ENCODE peak calls at places on chromosomes 16 and 17, in nine cellular contexts. P is BJ, G is GM13977, Z is AG10803, W is testis, S is fibroblast of lung, O is HFF-Myc, X is omental fat pad, A is upper lobe of right lung. U is an unnamed sample.

GRCh38 chr17:60390223-60390622 is 1.7 kb downstream of the USP32 start:
- DNase-seq in P (peak), G (no peak), Z (peak), W (no peak), S (peak), O (no peak), X (no peak), A (no peak), U (no peak)

GRCh38 chr17:36722121-36722902 is 120.9 kb downstream of the MRM1 start:
- DNase-seq in P (no peak), G (peak), Z (no peak), W (peak), S (peak), O (no peak), X (no peak), A (peak), U (no peak)

GRCh38 chr16:704552-705380 is 835 bp downstream of the FBXL16 start:
- DNase-seq in P (no peak), G (no peak), Z (no peak), W (no peak), S (no peak), O (no peak), X (no peak), A (no peak), U (no peak)

GRCh38 chr16:66903544-66904427 is 14.9 kb downstream of the CDH16 start:
- DNase-seq in P (no peak), G (no peak), Z (no peak), W (peak), S (no peak), O (no peak), X (no peak), A (no peak), U (no peak)

GRCh38 chr16:69434066-69434465 is 9.6 kb downstream of the CYB5B start:
- DNase-seq in P (no peak), G (no peak), Z (no peak), W (no peak), S (no peak), O (no peak), X (no peak), A (no peak), U (no peak)

GRCh38 chr17:48629411-48629759 is 3.2 kb upstream of the HOXB9 start:
- DNase-seq in P (no peak), G (no peak), Z (no peak), W (no peak), S (no peak), O (no peak), X (no peak), A (no peak), U (no peak)

GRCh38 chr17:50210249-50211225 is 9.1 kb upstream of the COL1A1 start:
- DNase-seq in P (peak), G (no peak), Z (peak), W (peak), S (peak), O (peak), X (peak), A (no peak), U (peak)

GRCh38 chr17:1203111-1203966 is 23.6 kb upstream of the ABR start:
- DNase-seq in P (no peak), G (peak), Z (peak), W (peak), S (peak), O (no peak), X (peak), A (peak), U (no peak)

GRCh38 chr16:63613701-63614100 is 1508.2 kb downstream of the CDH11 start:
- DNase-seq in P (no peak), G (peak), Z (no peak), W (no peak), S (peak), O (peak), X (no peak), A (no peak), U (no peak)

GRCh38 chr17:11671151-11671550 is 72.9 kb downstream of the DNAH9 start:
- DNase-seq in P (no peak), G (no peak), Z (no peak), W (no peak), S (no peak), O (no peak), X (no peak), A (no peak), U (no peak)

GRCh38 chr17:37796081-37796480 is 51.2 kb upstream of the HNF1B start:
- DNase-seq in P (no peak), G (no peak), Z (no peak), W (no peak), S (no peak), O (no peak), X (no peak), A (no peak), U (no peak)

GRCh38 chr17:79615926-79616325 is 5.1 kb upstream of the RBFOX3 start:
- DNase-seq in P (no peak), G (no peak), Z (no peak), W (no peak), S (no peak), O (no peak), X (no peak), A (peak), U (no peak)

GRCh38 chr16:57667526-57668258 is 414 bp upstream of the ADGRG3 start:
- DNase-seq in P (no peak), G (no peak), Z (no peak), W (no peak), S (peak), O (no peak), X (no peak), A (peak), U (no peak)

GRCh38 chr17:61837175-61838051 is 25.9 kb downstream of the BRIP1 start:
- DNase-seq in P (peak), G (peak), Z (peak), W (peak), S (peak), O (peak), X (peak), A (no peak), U (no peak)

GRCh38 chr16:76932541-76933211 is 258.3 kb upstream of the MON1B start:
- DNase-seq in P (no peak), G (no peak), Z (no peak), W (no peak), S (peak), O (no peak), X (no peak), A (no peak), U (no peak)

GRCh38 chr17:35819456-35819855 is 10.2 kb downstream of the TAF15 start:
- DNase-seq in P (no peak), G (no peak), Z (no peak), W (no peak), S (no peak), O (no peak), X (no peak), A (no peak), U (no peak)

GRCh38 chr17:57211543-57211942 is 44.8 kb upstream of the MSI2 start:
- DNase-seq in P (no peak), G (no peak), Z (no peak), W (no peak), S (peak), O (no peak), X (no peak), A (no peak), U (no peak)

GRCh38 chr17:55411463-55411855 is 10.2 kb downstream of the MMD start:
- DNase-seq in P (no peak), G (no peak), Z (no peak), W (no peak), S (no peak), O (no peak), X (no peak), A (no peak), U (no peak)

GRCh38 chr17:58330997-58331814 is 2.6 kb upstream of the TSPOAP1 start:
- DNase-seq in P (no peak), G (no peak), Z (no peak), W (peak), S (no peak), O (no peak), X (no peak), A (peak), U (no peak)

GRCh38 chr16:3659200-3659599 is 4.7 kb downstream of the DNASE1 start:
- DNase-seq in P (no peak), G (no peak), Z (peak), W (no peak), S (peak), O (no peak), X (no peak), A (no peak), U (no peak)

GRCh38 chr16:9027070-9027799 is 63.5 kb upstream of the USP7 start:
- DNase-seq in P (no peak), G (no peak), Z (no peak), W (no peak), S (no peak), O (no peak), X (no peak), A (no peak), U (no peak)
- TF ChIP-seq CTCF in P (no peak), G (no peak), Z (no peak), W (no peak), S (no peak), O (no peak), X (no peak), A (no peak), U (no peak)

GRCh38 chr17:73936908-73937627 is 266.4 kb upstream of the RPL38 start:
- DNase-seq in P (no peak), G (no peak), Z (no peak), W (no peak), S (no peak), O (no peak), X (no peak), A (no peak), U (no peak)
- TF ChIP-seq CTCF in P (no peak), G (no peak), Z (no peak), W (no peak), S (no peak), O (no peak), X (no peak), A (no peak), U (no peak)

GRCh38 chr16:74651841-74652240 is 14.8 kb downstream of the RFWD3 start:
- DNase-seq in P (no peak), G (no peak), Z (no peak), W (no peak), S (no peak), O (no peak), X (no peak), A (no peak), U (no peak)

GRCh38 chr16:74654536-74654935 is 12.1 kb downstream of the RFWD3 start:
- DNase-seq in P (no peak), G (no peak), Z (no peak), W (no peak), S (no peak), O (no peak), X (no peak), A (no peak), U (no peak)

GRCh38 chr16:74652249-74652648 is 14.4 kb downstream of the RFWD3 start:
- DNase-seq in P (no peak), G (no peak), Z (no peak), W (no peak), S (no peak), O (no peak), X (no peak), A (no peak), U (no peak)

GRCh38 chr16:74650966-74651567 is 15.6 kb downstream of the RFWD3 start:
- DNase-seq in P (no peak), G (no peak), Z (peak), W (no peak), S (peak), O (no peak), X (no peak), A (no peak), U (no peak)
- TF ChIP-seq CTCF in P (peak), G (peak), Z (peak), W (no peak), S (peak), O (peak), X (no peak), A (peak), U (no peak)

DNA sequence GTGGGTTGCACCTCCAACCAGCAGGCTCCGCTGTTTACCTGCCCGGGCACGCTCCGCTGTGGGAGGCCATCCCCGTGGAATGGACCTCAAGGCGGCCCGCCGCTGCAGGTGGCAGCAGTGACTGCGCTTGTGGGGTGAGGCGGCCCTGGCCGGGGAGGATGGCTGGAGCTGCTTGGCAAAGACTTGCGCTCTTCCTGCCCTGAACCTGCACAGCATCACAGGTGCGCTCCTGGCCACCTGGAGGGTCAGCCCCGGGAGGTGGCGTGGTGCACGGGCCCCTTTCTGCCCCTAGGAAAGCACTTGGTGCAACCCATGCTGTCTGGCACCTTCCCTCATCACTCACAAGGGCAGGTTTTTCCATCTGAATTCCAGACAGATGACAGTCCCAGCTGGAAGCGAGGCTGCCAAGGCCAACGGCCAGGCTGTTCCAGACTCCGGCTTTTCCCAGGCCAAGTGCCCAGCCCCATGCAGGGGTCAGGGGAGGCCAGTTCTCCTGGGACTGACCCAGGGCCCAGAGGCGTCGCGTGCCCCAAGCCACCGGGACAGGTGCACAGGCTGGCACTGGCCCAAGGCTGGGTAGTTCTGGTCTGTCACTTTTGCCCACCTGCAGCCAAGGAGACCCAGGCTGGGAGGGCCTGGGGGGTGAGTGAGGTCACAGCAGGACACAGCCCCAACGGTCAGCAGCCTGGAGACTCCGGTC is 13.3 kb downstream of the UTS2R start:
- DNase-seq in P (no peak), G (no peak), Z (peak), W (peak), S (peak), O (no peak), X (no peak), A (peak), U (no peak)
- TF ChIP-seq CTCF in P (no peak), G (no peak), Z (no peak), W (no peak), S (no peak), O (no peak), X (no peak), A (no peak), U (no peak)

U was measured in AG04449.